ENCODE peak calls at places on chromosomes 11 and 22, in five cellular contexts. R is MCF 10A, L is cardiac fibroblast, X is colonic mucosa, W is hippocampal formation. M is an unnamed sample.

GRCh38 chr11:78978831-78979230 is 404.2 kb upstream of the NARS2 start:
- DNase-seq in R (no peak), L (no peak), X (no peak), W (no peak), M (no peak)

GRCh38 chr11:100563541-100564280 is 123.4 kb upstream of the ARHGAP42 start:
- DNase-seq in R (no peak), L (no peak), X (no peak), W (no peak), M (no peak)

GRCh38 chr11:72591785-72592490 is 82.3 kb downstream of the PDE2A start:
- DNase-seq in R (no peak), L (no peak), X (no peak), W (peak), M (no peak)

GRCh38 chr11:119117004-119117706 is 4.2 kb upstream of the HINFP start:
- DNase-seq in R (no peak), L (no peak), X (no peak), W (no peak), M (no peak)

GRCh38 chr11:95363710-95364109 is 132.7 kb upstream of the SESN3 start:
- DNase-seq in R (no peak), L (no peak), X (no peak), W (no peak), M (no peak)

GRCh38 chr11:17383466-17383865 is 5.0 kb downstream of the KCNJ11 start:
- DNase-seq in R (no peak), L (peak), X (no peak), W (no peak), M (no peak)

GRCh38 chr11:74672956-74673895 is 58.0 kb downstream of the CHRDL2 start:
- DNase-seq in R (peak), L (peak), X (peak), W (no peak), M (no peak)

GRCh38 chr11:44923796-44924195 is 26.9 kb downstream of the TP53I11 start:
- DNase-seq in R (no peak), L (no peak), X (no peak), W (no peak), M (no peak)

GRCh38 chr11:92839450-92839849 is 130.0 kb upstream of the MTNR1B start:
- DNase-seq in R (no peak), L (no peak), X (no peak), W (no peak), M (no peak)

GRCh38 chr11:66860449-66860831 is 3.6 kb downstream of the LRFN4 start:
- DNase-seq in R (no peak), L (no peak), X (no peak), W (no peak), M (no peak)

GRCh38 chr22:37175414-37176144 is 12.5 kb downstream of the C1QTNF6 start:
- DNase-seq in R (peak), L (no peak), X (no peak), W (no peak), M (no peak)

GRCh38 chr22:34334893-34335292 is 414.6 kb upstream of the LARGE1 start:
- DNase-seq in R (no peak), L (no peak), X (no peak), W (no peak), M (no peak)

GRCh38 chr11:46075168-46075567 is 46.1 kb downstream of the PHF21A start:
- DNase-seq in R (peak), L (peak), X (no peak), W (no peak), M (peak)

GRCh38 chr22:49197500-49197899 is 630.2 kb downstream of the BRD1 start:
- DNase-seq in R (no peak), L (no peak), X (no peak), W (peak), M (no peak)

GRCh38 chr11:59755701-59756495 is 722 bp downstream of the STX3 start:
- DNase-seq in R (peak), L (peak), X (peak), W (peak), M (no peak)

GRCh38 chr11:115159122-115159665 is 345.0 kb downstream of the CADM1 start:
- DNase-seq in R (no peak), L (no peak), X (no peak), W (no peak), M (no peak)

GRCh38 chr11:86377972-86378371 is 3.3 kb downstream of the CCDC81 start:
- DNase-seq in R (no peak), L (no peak), X (no peak), W (no peak), M (no peak)

GRCh38 chr11:92972248-92972647 is 2.8 kb downstream of the MTNR1B start:
- DNase-seq in R (no peak), L (no peak), X (no peak), W (no peak), M (no peak)

M was measured in glomerular endothelial cell.